ENCODE peak calls at places on chromosomes 3 and 15, in ten cellular contexts. E is mesendoderm; D is stimulated activated naive CD4-positive, alpha-beta T cell; F is CD4-positive, alpha-beta memory T cell; L is T-cell; B is ELR; J is activated CD8-positive, alpha-beta memory T cell treated with anti-CD3 and anti-CD28 coated beads for 48 hours; A is right atrium auricular region; U is stimulated activated CD8-positive, alpha-beta memory T cell treated with anti-CD3 and anti-CD28 coated beads, Interleukin-4, amount 100 ng/mL, for 24 hours; S is GM19239. O is an unnamed sample.
A peak's percentile ranks its signal among the peaks of the same experiment; 100 is the strongest.

GRCh38 chr15:20280933-20281463 is 260.6 kb downstream of the GOLGA6L6 start:
- DNase-seq in B (no peak), S (no peak), A (no peak), L (no peak), F (no peak), U (no peak), D (no peak), J (no peak), E (no peak), O (no peak)

GRCh38 chr3:115885621-115886020 is 262.3 kb downstream of the GAP43 start:
- DNase-seq in J (no peak), E (peak; percentile 40), A (no peak), F (no peak), B (no peak), S (no peak), U (no peak), L (no peak), D (no peak), O (no peak)

GRCh38 chr3:46960081-46960701 is 16.4 kb downstream of the CCDC12 start:
- DNase-seq in U (no peak), A (no peak), B (peak; percentile 68), D (no peak), J (no peak), S (no peak), F (no peak), E (peak; percentile 56), L (no peak), O (no peak)

GRCh38 chr3:128323206-128324081 is 143.2 kb downstream of the DNAJB8 start:
- DNase-seq in E (no peak), B (peak; percentile 8), J (no peak), A (peak; percentile 52), U (no peak), L (no peak), S (no peak), F (no peak), D (no peak), O (no peak)

GRCh38 chr3:183158552-183159006 is 4.0 kb downstream of the LAMP3 start:
- DNase-seq in B (peak; percentile 79), D (no peak), S (peak; percentile 73), E (peak; percentile 75), L (no peak), F (no peak), U (peak; percentile 31), J (no peak), A (no peak), O (no peak)

GRCh38 chr15:46059921-46060565 is 425.2 kb downstream of the SQOR start:
- DNase-seq in E (no peak), S (no peak), B (no peak), A (no peak), L (no peak), J (no peak), U (no peak), D (no peak), F (no peak), O (no peak)

GRCh38 chr3:94130690-94131089 is 67.8 kb downstream of the NSUN3 start:
- DNase-seq in A (no peak), L (no peak), S (no peak), F (no peak), U (no peak), D (no peak), B (no peak), E (no peak), J (no peak), O (no peak)

GRCh38 chr3:120160050-120160449 is 65.8 kb upstream of the GSK3B start:
- DNase-seq in A (peak; percentile 75), D (no peak), E (peak; percentile 95), L (no peak), U (no peak), S (no peak), J (no peak), B (peak; percentile 92), F (no peak), O (no peak)

GRCh38 chr3:58471025-58471887 is 20.6 kb upstream of the KCTD6 start:
- DNase-seq in A (no peak), F (peak; percentile 37), L (peak; percentile 16), J (peak; percentile 28), B (peak; percentile 79), D (no peak), U (peak; percentile 30), E (peak; percentile 60), S (no peak), O (no peak)

GRCh38 chr3:76025561-76025960 is 240.2 kb upstream of the ZNF717 start:
- DNase-seq in E (no peak), A (no peak), U (no peak), D (no peak), F (no peak), S (no peak), J (no peak), L (no peak), B (no peak), O (no peak)

GRCh38 chr3:72976182-72976825 is 20.3 kb upstream of the PPP4R2 start:
- DNase-seq in D (no peak), B (peak; percentile 73), F (no peak), A (no peak), S (no peak), L (no peak), U (no peak), E (no peak), J (no peak), O (no peak)